ENCODE peak calls at places on chromosomes 6 and 20, in ten cellular contexts. H is activated CD4-positive, alpha-beta T cell treated with anti-CD3 and anti-CD28 coated beads for 48 hours; T is endothelial cell; L is HTR-8/SVneo; K is D341Med; F is activated CD8-positive, alpha-beta T cell treated with anti-CD3 and anti-CD28 coated beads for 36 hours; N is GM03348; Q is myocyte; W is hippocampal formation; B is NCI-H774. O is an unnamed sample.

GRCh38 chr6:5766260-5766659 is 240.5 kb downstream of the NRN1 start:
- DNase-seq in K (no peak), B (no peak), W (no peak), N (peak; percentile 25), H (no peak), L (peak; percentile 15), Q (no peak), T (no peak), F (no peak), O (no peak)

GRCh38 chr6:99613705-99614429 is 7.2 kb downstream of the PRDM13 start:
- DNase-seq in N (no peak), W (no peak), H (no peak), F (peak; percentile 44), Q (no peak), T (no peak), L (no peak), B (peak; percentile 56), K (peak; percentile 88), O (no peak)

GRCh38 chr20:38554986-38555385 is 26.0 kb upstream of the ADIG start:
- DNase-seq in W (no peak), F (no peak), T (no peak), B (no peak), Q (no peak), L (no peak), K (no peak), H (no peak), N (no peak), O (no peak)

GRCh38 chr20:34163316-34163715 is 51.3 kb upstream of the EIF2S2 start:
- DNase-seq in W (no peak), N (no peak), K (no peak), F (no peak), H (no peak), L (no peak), B (peak; percentile 6), T (no peak), Q (no peak), O (no peak)

GRCh38 chr6:154289818-154290508 is 66.6 kb downstream of the IPCEF1 start:
- DNase-seq in W (no peak), H (no peak), B (no peak), F (no peak), Q (no peak), T (no peak), N (no peak), L (no peak), K (no peak), O (no peak)

GRCh38 chr20:36120241-36120640 is 34.3 kb upstream of the EPB41L1 start:
- DNase-seq in N (no peak), L (no peak), H (no peak), F (no peak), Q (no peak), W (no peak), T (no peak), B (no peak), K (no peak), O (no peak)

GRCh38 chr6:37137881-37138568 is 31.9 kb upstream of the PIM1 start:
- DNase-seq in L (peak; percentile 65), Q (no peak), B (no peak), N (no peak), F (no peak), K (no peak), W (no peak), T (peak; percentile 52), H (peak; percentile 43), O (no peak)

GRCh38 chr6:98808522-98809210 is 25.7 kb upstream of the POU3F2 start:
- DNase-seq in F (no peak), T (no peak), L (no peak), B (no peak), K (no peak), W (no peak), Q (no peak), N (no peak), H (no peak), O (no peak)

GRCh38 chr20:50915424-50915823 is 15.8 kb downstream of the ADNP start:
- DNase-seq in K (no peak), B (no peak), N (peak; percentile 49), Q (no peak), H (no peak), L (no peak), W (no peak), T (no peak), F (no peak), O (no peak)

GRCh38 chr6:69105288-69105687 is 470.2 kb downstream of the ADGRB3 start:
- DNase-seq in K (no peak), F (no peak), L (peak; percentile 12), B (no peak), W (no peak), H (no peak), N (no peak), Q (no peak), T (no peak), O (no peak)

GRCh38 chr20:59984551-59984950 is 26.3 kb downstream of the CDH26 start:
- DNase-seq in N (no peak), F (no peak), W (no peak), Q (no peak), B (no peak), L (no peak), K (no peak), H (no peak), T (no peak), O (no peak)

GRCh38 chr6:28683945-28684538 is 158.4 kb downstream of the GPX5 start:
- DNase-seq in N (peak; percentile 38), H (no peak), T (peak; percentile 18), W (no peak), F (no peak), L (no peak), B (peak; percentile 57), K (peak; percentile 59), Q (peak; percentile 51), O (peak; percentile 48)

GRCh38 chr6:36340671-36341454 is 4.2 kb upstream of the BNIP5 start:
- DNase-seq in K (peak; percentile 87), F (peak; percentile 83), N (peak; percentile 89), H (peak; percentile 82), T (peak; percentile 76), B (peak; percentile 25), Q (peak; percentile 69), W (no peak), L (peak; percentile 81), O (peak; percentile 87)

GRCh38 chr6:16758163-16758975 is 2.9 kb downstream of the ATXN1 start:
- DNase-seq in T (peak; percentile 4), H (no peak), L (no peak), B (no peak), F (no peak), N (no peak), K (no peak), Q (no peak), W (peak; percentile 26), O (peak; percentile 63)

GRCh38 chr20:16125810-16126209 is 447.4 kb downstream of the KIF16B start:
- DNase-seq in L (no peak), H (no peak), N (no peak), Q (peak; percentile 82), T (no peak), W (no peak), B (no peak), F (no peak), K (no peak), O (no peak)

GRCh38 chr6:95309545-95309944 is 267.8 kb upstream of the MANEA start:
- DNase-seq in H (no peak), T (no peak), B (no peak), L (no peak), F (no peak), K (no peak), N (no peak), W (no peak), Q (no peak), O (peak; percentile 47)

GRCh38 chr20:48972816-48973215 is 51.3 kb downstream of the ARFGEF2 start:
- DNase-seq in W (no peak), Q (no peak), B (no peak), H (no peak), F (no peak), L (no peak), N (no peak), K (no peak), T (no peak), O (no peak)

GRCh38 chr6:10351678-10352220 is 63.1 kb downstream of the TFAP2A start:
- DNase-seq in Q (no peak), B (no peak), K (no peak), W (no peak), H (no peak), L (no peak), F (no peak), N (no peak), T (no peak), O (no peak)

GRCh38 chr20:32535316-32535952 is 49.7 kb downstream of the NOL4L start:
- DNase-seq in T (no peak), B (peak; percentile 56), N (no peak), H (peak; percentile 50), F (peak; percentile 61), L (no peak), Q (no peak), K (no peak), W (no peak), O (no peak)

GRCh38 chr6:167761794-167762258 is 64.9 kb upstream of the AFDN start:
- DNase-seq in T (no peak), L (no peak), W (no peak), Q (no peak), K (no peak), F (no peak), H (no peak), N (no peak), B (peak; percentile 96), O (no peak)

GRCh38 chr6:150719861-150720260 is 120.2 kb downstream of the PLEKHG1 start:
- DNase-seq in W (no peak), N (no peak), L (no peak), H (no peak), T (no peak), F (no peak), B (no peak), K (no peak), Q (no peak), O (no peak)

GRCh38 chr6:129598244-129599187 is 111.5 kb downstream of the ARHGAP18 start:
- DNase-seq in Q (peak; percentile 81), W (peak; percentile 87), B (peak; percentile 73), F (no peak), K (peak; percentile 60), T (peak; percentile 29), H (no peak), L (peak; percentile 68), N (peak; percentile 69), O (peak; percentile 29)

GRCh38 chr6:100181309-100181708 is 187.3 kb upstream of the MCHR2 start:
- DNase-seq in L (no peak), W (no peak), F (no peak), T (no peak), N (no peak), Q (no peak), K (no peak), H (no peak), B (no peak), O (no peak)

GRCh38 chr6:48474764-48475674 is 364.0 kb upstream of the PTCHD4 start:
- DNase-seq in H (no peak), K (no peak), W (no peak), L (no peak), N (no peak), B (no peak), Q (peak; percentile 20), F (no peak), T (no peak), O (no peak)

GRCh38 chr20:49570828-49571552 is 3.1 kb upstream of the PTGIS start:
- DNase-seq in W (no peak), N (no peak), B (no peak), L (no peak), T (no peak), F (no peak), K (no peak), H (no peak), Q (no peak), O (no peak)

GRCh38 chr6:39073471-39074355 is 25.1 kb downstream of the GLP1R start:
- DNase-seq in Q (no peak), T (no peak), L (no peak), B (no peak), W (no peak), H (no peak), K (no peak), F (no peak), N (no peak), O (no peak)

GRCh38 chr6:69974193-69974592 is 107.8 kb downstream of the COL19A1 start:
- DNase-seq in K (no peak), H (no peak), L (no peak), Q (peak; percentile 46), B (no peak), T (no peak), W (no peak), F (no peak), N (no peak), O (no peak)

GRCh38 chr6:32825966-32826365 is 9.2 kb upstream of the HLA-DOB start:
- DNase-seq in H (no peak), W (peak; percentile 11), N (peak; percentile 55), K (no peak), L (peak; percentile 19), T (no peak), B (no peak), F (no peak), Q (peak; percentile 45), O (no peak)

O was measured in HAP-1.